ENCODE peak calls at places on chromosomes 4 and X, in ten cellular contexts. V, J, G, M, F, U, H, X, E and A are unnamed samples.

GRCh38 chrX:7263961-7264360 is 116.0 kb upstream of the PUDP start:
- DNase-seq in V (no peak), J (no peak), G (no peak), M (no peak), F (no peak), U (no peak), H (no peak), X (peak), E (no peak), A (no peak)

GRCh38 chrX:154734101-154734781 is 16.6 kb downstream of the GAB3 start:
- DNase-seq in V (peak), J (no peak), G (peak), M (no peak), F (no peak), U (no peak), H (no peak), X (no peak), E (no peak), A (no peak)

GRCh38 chrX:142994988-142995387 is 30.7 kb upstream of the SPANXN4 start:
- DNase-seq in V (no peak), J (no peak), G (no peak), M (no peak), F (no peak), U (no peak), H (no peak), X (no peak), E (no peak), A (no peak)

GRCh38 chr4:118968006-118968405 is 79.4 kb downstream of the SYNPO2 start:
- DNase-seq in V (peak), J (no peak), G (peak), M (peak), F (peak), U (no peak), H (no peak), X (peak), E (no peak), A (peak)

GRCh38 chrX:20454117-20454516 is 187.4 kb upstream of the RPS6KA3 start:
- DNase-seq in V (no peak), J (no peak), G (no peak), M (peak), F (no peak), U (no peak), H (no peak), X (no peak), E (no peak), A (no peak)

GRCh38 chr4:95129708-95130343 is 372.1 kb downstream of the BMPR1B start:
- DNase-seq in V (no peak), J (no peak), G (peak), M (peak), F (no peak), U (no peak), H (no peak), X (no peak), E (no peak), A (no peak)

GRCh38 chr4:48017108-48017527 is 546 bp downstream of the NIPAL1 start:
- DNase-seq in V (no peak), J (peak), G (peak), M (peak), F (peak), U (peak), H (peak), X (no peak), E (peak), A (peak)

GRCh38 chr4:118224239-118224829 is 128.5 kb downstream of the PRSS12 start:
- DNase-seq in V (peak), J (no peak), G (peak), M (peak), F (no peak), U (no peak), H (no peak), X (peak), E (peak), A (no peak)

GRCh38 chr4:114770624-114771023 is 172.0 kb downstream of the UGT8 start:
- DNase-seq in V (no peak), J (no peak), G (no peak), M (no peak), F (no peak), U (no peak), H (no peak), X (no peak), E (no peak), A (no peak)

GRCh38 chr4:143554728-143555597 is 41.5 kb downstream of the SMARCA5 start:
- DNase-seq in V (no peak), J (no peak), G (no peak), M (no peak), F (peak), U (no peak), H (no peak), X (peak), E (no peak), A (no peak)

GRCh38 chr4:89755210-89755609 is 81.8 kb downstream of the SNCA start:
- DNase-seq in V (no peak), J (no peak), G (peak), M (no peak), F (no peak), U (no peak), H (no peak), X (no peak), E (no peak), A (no peak)

GRCh38 chr4:108256538-108256937 is 87.8 kb upstream of the LEF1 start:
- DNase-seq in V (no peak), J (no peak), G (no peak), M (no peak), F (no peak), U (no peak), H (no peak), X (no peak), E (no peak), A (no peak)

GRCh38 chrX:28158019-28158777 is 176.9 kb upstream of the DCAF8L1 start:
- DNase-seq in V (no peak), J (no peak), G (no peak), M (no peak), F (no peak), U (no peak), H (no peak), X (no peak), E (no peak), A (no peak)

GRCh38 chr4:168811793-168812651 is 198.0 kb downstream of the CBR4 start:
- DNase-seq in V (no peak), J (no peak), G (peak), M (peak), F (no peak), U (no peak), H (no peak), X (no peak), E (no peak), A (no peak)

GRCh38 chr4:14874990-14875389 is 127.3 kb upstream of the CPEB2 start:
- DNase-seq in V (no peak), J (no peak), G (no peak), M (no peak), F (no peak), U (no peak), H (no peak), X (no peak), E (no peak), A (no peak)

GRCh38 chrX:39212456-39212855 is 411.2 kb downstream of the MID1IP1 start:
- DNase-seq in V (no peak), J (no peak), G (no peak), M (no peak), F (peak), U (no peak), H (peak), X (no peak), E (peak), A (no peak)

GRCh38 chr4:78954048-78954666 is 14.9 kb upstream of the PAQR3 start:
- DNase-seq in V (no peak), J (peak), G (no peak), M (no peak), F (no peak), U (peak), H (no peak), X (peak), E (peak), A (peak)

GRCh38 chr4:182680196-182680771 is 236.9 kb downstream of the DCTD start:
- DNase-seq in V (peak), J (no peak), G (no peak), M (no peak), F (no peak), U (peak), H (no peak), X (no peak), E (no peak), A (no peak)

GRCh38 chr4:7259039-7259438 is 66.7 kb downstream of the SORCS2 start:
- DNase-seq in V (no peak), J (no peak), G (no peak), M (no peak), F (no peak), U (no peak), H (no peak), X (no peak), E (no peak), A (no peak)

GRCh38 chr4:173398251-173398650 is 665 bp downstream of the SCRG1 start:
- DNase-seq in V (peak), J (no peak), G (peak), M (no peak), F (no peak), U (no peak), H (no peak), X (no peak), E (no peak), A (no peak)

GRCh38 chrX:3788494-3789233 is 75.2 kb upstream of the PRKX start:
- DNase-seq in V (no peak), J (no peak), G (no peak), M (no peak), F (no peak), U (peak), H (no peak), X (no peak), E (no peak), A (peak)

GRCh38 chrX:83008415-83008814 is 499.7 kb upstream of the POU3F4 start:
- DNase-seq in V (no peak), J (no peak), G (no peak), M (no peak), F (no peak), U (no peak), H (no peak), X (peak), E (no peak), A (no peak)

GRCh38 chr4:42331914-42332368 is 65.3 kb upstream of the SHISA3 start:
- DNase-seq in V (no peak), J (no peak), G (peak), M (no peak), F (no peak), U (no peak), H (no peak), X (peak), E (no peak), A (no peak)

GRCh38 chrX:136028383-136028984 is 43.2 kb downstream of the SLC9A6 start:
- DNase-seq in V (peak), J (no peak), G (peak), M (peak), F (no peak), U (no peak), H (no peak), X (peak), E (peak), A (no peak)

GRCh38 chr4:53905935-53906377 is 158.4 kb downstream of the CHIC2 start:
- DNase-seq in V (peak), J (no peak), G (peak), M (peak), F (no peak), U (peak), H (no peak), X (peak), E (peak), A (no peak)

GRCh38 chrX:17689971-17690409 is 47.3 kb upstream of the SCML1 start:
- DNase-seq in V (peak), J (no peak), G (peak), M (peak), F (peak), U (peak), H (no peak), X (peak), E (peak), A (peak)

GRCh38 chr4:81214518-81215218 is 354 bp downstream of the PRKG2 start:
- DNase-seq in V (no peak), J (peak), G (peak), M (peak), F (no peak), U (peak), H (no peak), X (no peak), E (peak), A (peak)

GRCh38 chr4:8055206-8055605 is 103.4 kb downstream of the ABLIM2 start:
- DNase-seq in V (no peak), J (no peak), G (no peak), M (no peak), F (no peak), U (no peak), H (no peak), X (no peak), E (no peak), A (no peak)

GRCh38 chrX:132491191-132491590 is 2.4 kb upstream of the MBNL3 start:
- DNase-seq in V (peak), J (no peak), G (no peak), M (no peak), F (no peak), U (no peak), H (no peak), X (peak), E (no peak), A (no peak)

GRCh38 chr4:104763554-104764210 is 269.0 kb upstream of the CXXC4 start:
- DNase-seq in V (peak), J (peak), G (no peak), M (no peak), F (no peak), U (no peak), H (no peak), X (no peak), E (no peak), A (no peak)

GRCh38 chr4:113693993-113694392 is 67.5 kb downstream of the CAMK2D start:
- DNase-seq in V (no peak), J (no peak), G (no peak), M (no peak), F (no peak), U (no peak), H (no peak), X (no peak), E (no peak), A (no peak)

GRCh38 chr4:6123976-6124375 is 76.4 kb downstream of the JAKMIP1 start:
- DNase-seq in V (no peak), J (no peak), G (no peak), M (no peak), F (no peak), U (no peak), H (no peak), X (no peak), E (no peak), A (no peak)

GRCh38 chr4:77167866-77168265 is 10.9 kb downstream of the CCNG2 start:
- DNase-seq in V (no peak), J (no peak), G (no peak), M (no peak), F (no peak), U (no peak), H (no peak), X (no peak), E (no peak), A (no peak)

GRCh38 chr4:21195682-21196081 is 495.4 kb downstream of the PACRGL start:
- DNase-seq in V (no peak), J (no peak), G (no peak), M (no peak), F (no peak), U (no peak), H (no peak), X (no peak), E (no peak), A (no peak)

GRCh38 chr4:126678608-126679007 is 954.1 kb upstream of the INTU start:
- DNase-seq in V (no peak), J (no peak), G (no peak), M (no peak), F (no peak), U (no peak), H (no peak), X (no peak), E (peak), A (no peak)